ENCODE peak calls at places on chromosome 15, in six cellular contexts. M is A549, K is cardiac fibroblast, T is spleen, I is B cell, U is body of pancreas. J is an unnamed sample.

GRCh38 chr15:67030036-67030762 is 35.2 kb upstream of the SMAD3 start:
- DNase-seq in M (no peak), I (no peak), U (peak; percentile 28), K (peak; percentile 15), T (no peak), J (no peak)

GRCh38 chr15:81507831-81508230 is 133.8 kb upstream of the TMC3 start:
- DNase-seq in M (no peak), U (no peak), T (no peak), K (no peak), I (no peak), J (no peak)

GRCh38 chr15:98476559-98476958 is 171.8 kb upstream of the IGF1R start:
- DNase-seq in K (no peak), M (no peak), U (no peak), T (no peak), I (no peak), J (no peak)

GRCh38 chr15:68795298-68795848 is 25.3 kb downstream of the ANP32A start:
- DNase-seq in U (peak; percentile 86), K (peak; percentile 79), M (no peak), I (peak; percentile 79), T (peak; percentile 95), J (peak; percentile 75)

GRCh38 chr15:24756101-24756500 is 80.5 kb downstream of the NPAP1 start:
- DNase-seq in U (no peak), I (no peak), K (no peak), T (no peak), M (no peak), J (no peak)

GRCh38 chr15:74655424-74655823 is 39.8 kb downstream of the CLK3 start:
- DNase-seq in U (no peak), K (no peak), I (no peak), M (no peak), T (no peak), J (no peak)

GRCh38 chr15:100261302-100262240 is 80.2 kb downstream of the ADAMTS17 start:
- DNase-seq in I (no peak), M (no peak), T (no peak), K (no peak), U (no peak), J (no peak)

GRCh38 chr15:41971089-41971892 is 1.1 kb downstream of the EHD4 start:
- DNase-seq in T (peak; percentile 90), U (peak; percentile 78), I (peak; percentile 72), M (peak; percentile 43), K (peak; percentile 66), J (peak; percentile 83)

GRCh38 chr15:35289029-35289617 is 204.0 kb upstream of the NANOGP8 start:
- DNase-seq in M (peak; percentile 72), U (peak; percentile 13), I (no peak), T (no peak), K (peak; percentile 83), J (peak; percentile 37)

DNA sequence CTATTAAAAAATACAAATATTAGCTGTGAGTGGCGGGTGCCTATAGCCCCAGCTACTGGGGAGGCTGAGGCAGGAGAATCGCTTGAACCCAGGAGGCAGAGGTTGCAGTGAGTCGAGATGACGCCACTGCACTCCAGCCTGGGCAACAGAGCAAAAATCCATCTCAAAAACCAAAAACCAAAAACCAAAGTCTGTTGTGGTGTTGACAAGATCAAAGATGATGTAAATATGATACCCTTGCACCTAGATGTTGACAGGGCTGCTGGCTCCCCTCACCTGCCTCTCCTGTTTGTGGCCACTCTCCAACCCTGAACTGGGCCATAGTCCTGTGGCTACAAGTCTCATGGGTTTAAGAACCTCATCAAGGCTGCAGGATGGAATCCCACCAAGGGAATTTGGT is 16.2 kb downstream of the DAPK2 start:
- DNase-seq in M (no peak), K (no peak), T (no peak), U (no peak), I (no peak), J (no peak)
- TF ChIP-seq CTCF in M (no peak), K (no peak), T (no peak), U (no peak), I (no peak), J (no peak)

GRCh38 chr15:58611731-58612676 is 137.5 kb downstream of the ADAM10 start:
- DNase-seq in M (no peak), T (no peak), K (no peak), I (no peak), U (no peak), J (no peak)

GRCh38 chr15:58608129-58608590 is 141.3 kb downstream of the ADAM10 start:
- DNase-seq in U (no peak), T (no peak), M (no peak), I (no peak), K (peak; percentile 83), J (no peak)

GRCh38 chr15:58606577-58607080 is 142.9 kb downstream of the ADAM10 start:
- DNase-seq in K (no peak), U (no peak), T (no peak), I (no peak), M (no peak), J (no peak)

GRCh38 chr15:58605931-58606330 is 143.6 kb downstream of the ADAM10 start:
- DNase-seq in U (no peak), K (no peak), I (no peak), T (no peak), M (no peak), J (no peak)

DNA sequence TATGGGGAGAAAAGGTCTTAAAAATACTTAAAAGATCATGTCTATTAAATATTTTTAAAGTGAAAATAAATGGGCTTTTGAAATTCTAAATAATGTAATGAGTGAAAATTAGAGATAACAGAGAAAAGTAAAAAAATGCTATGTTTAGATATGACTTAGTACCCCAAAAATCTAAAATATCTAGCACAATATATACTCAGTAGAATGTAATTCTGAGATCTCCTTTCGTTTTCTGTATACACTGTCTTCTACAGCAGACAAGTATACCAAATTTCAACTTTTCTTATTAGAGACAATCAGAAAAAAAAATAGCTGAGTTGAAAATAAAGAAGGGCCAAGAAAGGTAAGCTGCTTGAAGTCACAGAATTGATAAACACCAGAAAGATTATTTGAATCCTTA is 140.8 kb downstream of the ADAM10 start:
- DNase-seq in I (no peak), K (no peak), T (no peak), U (no peak), M (no peak), J (no peak)
- TF ChIP-seq CTCF in I (no peak), K (no peak), T (no peak), U (no peak), M (no peak), J (no peak)

DNA sequence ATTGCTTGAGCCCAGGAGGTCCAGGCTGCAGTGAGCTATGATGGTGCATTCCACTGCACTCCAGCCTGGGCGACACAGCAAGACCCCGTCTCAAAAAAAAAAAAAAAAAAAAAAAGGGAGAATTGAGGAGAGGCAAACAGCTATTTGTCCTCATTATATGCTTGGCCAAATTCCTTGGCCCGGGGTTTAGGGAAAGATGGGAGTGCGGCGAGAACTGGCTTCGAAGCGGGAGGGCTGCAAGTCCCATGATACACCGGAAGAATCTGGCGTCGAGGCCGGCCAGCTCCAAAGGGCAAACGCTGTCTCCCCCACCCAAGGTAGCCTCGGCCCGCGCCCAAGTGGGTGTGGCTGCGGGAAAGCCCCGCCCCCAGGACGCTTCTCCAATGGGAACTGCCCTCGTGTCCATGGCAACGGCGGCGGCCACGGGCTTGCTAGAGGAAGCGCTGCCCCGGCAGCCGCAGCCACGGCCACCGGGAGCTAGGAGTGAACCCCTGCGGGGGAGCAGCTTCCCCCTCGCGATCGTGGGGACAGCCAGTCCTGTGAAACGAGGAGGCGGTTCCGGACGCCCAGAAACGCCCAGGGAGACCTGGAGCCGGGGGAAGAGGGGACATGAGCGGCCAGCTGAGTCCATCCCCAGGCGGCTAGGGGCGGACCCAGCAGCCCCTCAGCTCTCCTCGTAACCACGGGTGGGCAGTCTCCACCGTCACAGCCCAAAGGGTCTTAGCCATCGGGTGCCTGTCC is at the start of gene TTLL13:
- DNase-seq in K (peak; percentile 88), U (peak; percentile 99), M (peak; percentile 92), T (peak; percentile 96), I (peak; percentile 79), J (peak; percentile 79)
- TF ChIP-seq CTCF in K (no peak), U (peak; percentile 24), M (no peak), T (no peak), I (no peak), J (no peak)

DNA sequence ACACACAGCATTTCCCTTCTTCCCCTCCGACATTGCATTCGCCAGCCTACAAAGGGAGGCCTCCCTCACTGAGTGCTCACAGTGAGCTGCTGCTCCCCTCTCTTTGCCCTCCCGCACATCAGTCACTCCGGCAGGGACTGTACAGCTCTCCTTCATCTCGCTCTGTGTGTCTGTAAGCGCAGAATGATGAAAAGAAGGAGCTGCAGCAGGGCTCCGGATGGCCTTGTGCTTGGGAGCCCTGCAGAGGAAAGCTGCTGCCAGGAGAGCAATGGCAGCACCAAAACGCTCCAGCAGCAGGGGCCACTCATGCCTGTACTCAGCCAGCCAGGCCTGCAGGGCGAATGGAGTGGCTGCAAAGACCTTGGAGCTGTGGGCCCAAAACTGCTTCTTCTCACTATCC is 107.0 kb upstream of the NSMCE3 start:
- DNase-seq in M (no peak), I (no peak), U (no peak), T (no peak), K (no peak), J (no peak)
- TF ChIP-seq CTCF in M (no peak), I (no peak), U (no peak), T (no peak), K (no peak), J (no peak)

J was measured in GM13976.